ENCODE peak calls at places on chromosomes 6 and 20, in five cellular contexts. One of them, this sample, is unnamed.

GRCh38 chr6:63644668-63645326 is 9.2 kb downstream of the PHF3 start:
- DNase-seq in H9: no peak
- DNase-seq in mesenchymal stem cell: no peak
- DNase-seq in mesendoderm: peak; percentile 49
- DNase-seq in IMR-90: no peak
- DNase-seq in this sample: no peak

GRCh38 chr6:129251669-129252376 is 368.9 kb downstream of the LAMA2 start:
- DNase-seq in H9: peak; percentile 56
- DNase-seq in IMR-90: peak; percentile 75
- DNase-seq in mesendoderm: peak; percentile 80
- DNase-seq in mesenchymal stem cell: peak; percentile 75
- DNase-seq in this sample: peak; percentile 72

GRCh38 chr20:25045343-25045712 is 12.6 kb downstream of the ACSS1 start:
- DNase-seq in mesendoderm: no peak
- DNase-seq in IMR-90: no peak
- DNase-seq in H9: no peak
- DNase-seq in mesenchymal stem cell: no peak
- DNase-seq in this sample: no peak

GRCh38 chr6:26025047-26025893 is 62.0 kb upstream of the HFE start:
- DNase-seq in mesenchymal stem cell: peak; percentile 92
- DNase-seq in IMR-90: peak; percentile 91
- DNase-seq in H9: no peak
- DNase-seq in mesendoderm: peak; percentile 71
- DNase-seq in this sample: peak; percentile 82

GRCh38 chr6:156781882-156782631 is 4.9 kb downstream of the ARID1B start:
- DNase-seq in mesenchymal stem cell: peak; percentile 11
- DNase-seq in H9: no peak
- DNase-seq in mesendoderm: no peak
- DNase-seq in IMR-90: no peak
- DNase-seq in this sample: no peak

GRCh38 chr6:158290659-158291058 is 21.6 kb upstream of the TULP4 start:
- DNase-seq in H9: no peak
- DNase-seq in IMR-90: no peak
- DNase-seq in mesenchymal stem cell: no peak
- DNase-seq in mesendoderm: no peak
- DNase-seq in this sample: no peak

GRCh38 chr6:19857139-19857538 is 20.0 kb downstream of the ID4 start:
- DNase-seq in mesendoderm: no peak
- DNase-seq in H9: no peak
- DNase-seq in IMR-90: no peak
- DNase-seq in mesenchymal stem cell: no peak
- DNase-seq in this sample: no peak

GRCh38 chr20:17882065-17882833 is 86.3 kb downstream of the SNX5 start:
- DNase-seq in IMR-90: no peak
- DNase-seq in mesendoderm: no peak
- DNase-seq in mesenchymal stem cell: no peak
- DNase-seq in H9: no peak
- DNase-seq in this sample: no peak

GRCh38 chr6:31114970-31115849 is 610 bp downstream of the PSORS1C1 start:
- DNase-seq in mesendoderm: peak; percentile 70
- DNase-seq in IMR-90: peak; percentile 42
- DNase-seq in mesenchymal stem cell: peak; percentile 19
- DNase-seq in H9: no peak
- DNase-seq in this sample: peak; percentile 20

GRCh38 chr6:16483315-16483875 is 245.0 kb downstream of the GMPR start:
- DNase-seq in H9: no peak
- DNase-seq in mesendoderm: no peak
- DNase-seq in IMR-90: no peak
- DNase-seq in mesenchymal stem cell: no peak
- DNase-seq in this sample: no peak

GRCh38 chr6:108492131-108492766 is 68.5 kb upstream of the FOXO3 start:
- DNase-seq in mesenchymal stem cell: peak; percentile 57
- DNase-seq in mesendoderm: peak; percentile 28
- DNase-seq in IMR-90: peak; percentile 54
- DNase-seq in H9: no peak
- DNase-seq in this sample: peak; percentile 60

GRCh38 chr6:139743629-139744028 is 369.2 kb upstream of the CITED2 start:
- DNase-seq in IMR-90: peak; percentile 92
- DNase-seq in mesenchymal stem cell: peak; percentile 68
- DNase-seq in mesendoderm: no peak
- DNase-seq in H9: no peak
- DNase-seq in this sample: peak; percentile 85

GRCh38 chr6:95318137-95318536 is 259.2 kb upstream of the MANEA start:
- DNase-seq in mesendoderm: no peak
- DNase-seq in IMR-90: no peak
- DNase-seq in mesenchymal stem cell: no peak
- DNase-seq in H9: no peak
- DNase-seq in this sample: no peak

GRCh38 chr20:32661820-32662528 is 11.8 kb downstream of the C20orf203 start:
- DNase-seq in mesendoderm: no peak
- DNase-seq in H9: no peak
- DNase-seq in mesenchymal stem cell: no peak
- DNase-seq in IMR-90: no peak
- DNase-seq in this sample: no peak

DNA sequence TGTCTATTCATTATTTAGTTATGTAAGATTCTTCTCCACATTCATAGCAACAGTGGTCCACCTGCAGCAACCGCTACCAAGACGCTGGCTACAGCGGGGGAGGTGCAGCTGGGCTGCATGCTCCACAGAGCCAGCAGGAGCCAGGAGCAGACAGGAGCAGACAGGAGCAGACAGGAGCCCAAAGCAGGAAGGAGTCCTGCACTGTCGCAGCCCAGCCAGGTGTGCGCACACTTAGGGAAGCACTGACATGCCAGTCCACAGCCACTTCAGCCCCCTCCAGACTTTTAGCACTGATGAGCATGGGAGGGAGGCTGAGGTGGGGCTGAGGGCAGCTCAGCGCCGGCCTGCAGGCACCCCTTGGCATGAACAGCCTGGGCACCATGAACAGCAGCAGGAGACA is 19.6 kb downstream of the KIF16B start:
- DNase-seq in H9: no peak
- DNase-seq in IMR-90: no peak
- DNase-seq in mesendoderm: no peak
- DNase-seq in mesenchymal stem cell: no peak
- DNase-seq in this sample: no peak
- H2AK5ac ChIP-seq in H9: no peak overlapping the region
- H2AK5ac ChIP-seq in IMR-90: no peak overlapping the region
- H2AK5ac ChIP-seq in mesendoderm: no peak overlapping the region
- H2AK5ac ChIP-seq in mesenchymal stem cell: no peak overlapping the region
- H2AK5ac ChIP-seq in this sample: no peak overlapping the region

GRCh38 chr20:653110-653589 is at the start of gene SRXN1:
- DNase-seq in H9: peak; percentile 89
- DNase-seq in IMR-90: peak; percentile 93
- DNase-seq in mesenchymal stem cell: peak; percentile 92
- DNase-seq in mesendoderm: peak; percentile 96
- DNase-seq in this sample: peak; percentile 92
- H2AK5ac ChIP-seq in H9: no peak within 1 kb of the TSS
- H2AK5ac ChIP-seq in IMR-90: peak within 1 kb of the TSS; percentile 92
- H2AK5ac ChIP-seq in mesenchymal stem cell: peak within 1 kb of the TSS; percentile 68
- H2AK5ac ChIP-seq in mesendoderm: peak within 1 kb of the TSS; percentile 91
- H2AK5ac ChIP-seq in this sample: peak within 1 kb of the TSS; percentile 39

DNA sequence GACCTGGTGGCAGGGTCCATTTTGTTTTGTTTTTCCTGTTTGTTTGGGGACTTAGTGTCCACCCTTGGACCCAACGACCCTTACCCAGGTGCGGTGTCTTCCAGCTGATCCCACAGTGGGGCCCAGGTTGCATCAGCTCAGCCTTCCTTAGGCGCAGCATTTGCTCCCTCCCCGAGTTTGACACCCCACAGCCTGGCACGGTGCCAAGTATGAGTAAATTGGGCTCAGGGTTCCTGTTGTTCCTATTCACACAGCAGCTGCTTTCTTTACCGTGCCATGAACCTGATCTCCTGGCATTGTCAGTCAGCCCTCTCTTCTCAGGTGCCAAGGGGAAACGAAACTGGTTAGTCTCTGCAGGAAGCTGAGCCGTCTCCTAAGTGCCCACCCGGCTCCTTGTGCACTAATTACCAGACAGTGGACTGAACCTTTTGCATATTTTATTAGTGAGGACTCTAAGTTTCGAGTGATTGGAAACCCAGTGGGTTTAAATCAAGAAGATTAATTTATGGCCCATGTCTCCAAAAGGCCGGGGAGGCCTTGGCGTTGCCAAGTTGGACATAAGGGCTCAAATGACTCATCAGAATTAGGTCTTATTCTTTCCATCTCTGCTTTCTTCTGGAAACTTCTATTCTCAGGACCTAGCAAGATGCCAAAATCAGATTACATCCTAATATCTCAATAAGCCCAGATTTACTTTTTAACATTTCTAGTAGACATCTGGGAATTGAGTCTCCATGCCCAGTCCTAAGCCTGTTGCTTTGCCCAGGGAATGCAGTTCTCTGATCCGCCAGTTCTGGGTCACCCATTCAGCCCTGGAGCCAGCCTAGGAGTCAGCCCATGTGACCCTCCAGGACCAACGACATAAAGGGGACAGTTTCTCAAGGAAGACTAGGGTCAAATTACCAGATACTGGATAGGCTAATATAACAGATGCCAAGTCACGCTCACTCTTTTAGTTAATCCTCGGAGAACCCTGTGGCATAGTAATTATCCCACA is 68.8 kb downstream of the TSHZ2 start:
- DNase-seq in mesendoderm: peak; percentile 13
- DNase-seq in mesenchymal stem cell: no peak
- DNase-seq in IMR-90: no peak
- DNase-seq in H9: no peak
- DNase-seq in this sample: no peak
- H2AK5ac ChIP-seq in mesendoderm: no peak overlapping the region
- H2AK5ac ChIP-seq in mesenchymal stem cell: no peak overlapping the region
- H2AK5ac ChIP-seq in IMR-90: no peak overlapping the region
- H2AK5ac ChIP-seq in H9: no peak overlapping the region
- H2AK5ac ChIP-seq in this sample: no peak overlapping the region

GRCh38 chr20:63224272-63225081 is 8.5 kb upstream of the YTHDF1 start:
- DNase-seq in IMR-90: peak; percentile 44
- DNase-seq in mesendoderm: peak; percentile 41
- DNase-seq in H9: no peak
- DNase-seq in mesenchymal stem cell: peak; percentile 61
- DNase-seq in this sample: peak; percentile 86
- H2AK5ac ChIP-seq in IMR-90: no peak overlapping the region
- H2AK5ac ChIP-seq in mesendoderm: no peak overlapping the region
- H2AK5ac ChIP-seq in H9: no peak overlapping the region
- H2AK5ac ChIP-seq in mesenchymal stem cell: peak overlapping the region; percentile 69
- H2AK5ac ChIP-seq in this sample: peak overlapping the region; percentile 78

GRCh38 chr6:111661541-111662041 is 55.9 kb upstream of the TRAF3IP2 start:
- DNase-seq in mesenchymal stem cell: no peak
- DNase-seq in IMR-90: no peak
- DNase-seq in H9: peak; percentile 80
- DNase-seq in mesendoderm: peak; percentile 69
- DNase-seq in this sample: no peak
- H2AK5ac ChIP-seq in mesenchymal stem cell: no peak overlapping the region
- H2AK5ac ChIP-seq in IMR-90: no peak overlapping the region
- H2AK5ac ChIP-seq in H9: no peak overlapping the region
- H2AK5ac ChIP-seq in mesendoderm: no peak overlapping the region
- H2AK5ac ChIP-seq in this sample: no peak overlapping the region